ENCODE peak calls at places on chromosomes 11 and 22, in ten cellular contexts. F is ovary, Q is stomach, G is cardiac muscle cell, K is brain microvascular endothelial cell, A is astrocyte of the spinal cord, M is lower lobe of right lung, L is mucosa of descending colon, V is neural crest cell, J is endothelial cell. O is an unnamed sample.

GRCh38 chr11:110991621-110992355 is 253.7 kb upstream of the POU2AF2 start:
- DNase-seq in Q (no peak), A (peak), M (no peak), L (no peak), F (no peak), G (no peak), J (no peak), K (no peak), V (no peak), O (no peak)

GRCh38 chr22:23213581-23214341 is 33.5 kb downstream of the BCR start:
- DNase-seq in V (no peak), L (no peak), M (peak), G (no peak), F (no peak), A (no peak), J (no peak), Q (no peak), K (no peak), O (no peak)

GRCh38 chr11:76629853-76630599 is 40.5 kb downstream of the LRRC32 start:
- DNase-seq in A (no peak), F (peak), L (peak), G (no peak), V (no peak), J (no peak), K (no peak), M (peak), Q (peak), O (no peak)

GRCh38 chr22:39300198-39300830 is 19.1 kb downstream of the RPL3 start:
- DNase-seq in F (no peak), J (no peak), M (peak), K (no peak), L (peak), A (no peak), V (no peak), G (peak), Q (no peak), O (no peak)

GRCh38 chr11:117523680-117524079 is 196.0 kb downstream of the CEP164 start:
- DNase-seq in J (no peak), A (peak), L (no peak), V (no peak), F (no peak), Q (no peak), M (no peak), K (peak), G (no peak), O (no peak)

GRCh38 chr11:128607819-128608218 is 20.5 kb upstream of the ETS1 start:
- DNase-seq in K (no peak), J (no peak), Q (peak), V (no peak), M (no peak), A (no peak), L (no peak), G (peak), F (no peak), O (no peak)

GRCh38 chr11:45590743-45591142 is 74.7 kb downstream of the CHST1 start:
- DNase-seq in Q (no peak), M (no peak), J (no peak), A (peak), K (no peak), V (no peak), L (no peak), G (no peak), F (no peak), O (no peak)

GRCh38 chr11:15199693-15200092 is 85.0 kb downstream of the INSC start:
- DNase-seq in K (no peak), F (no peak), M (no peak), A (peak), G (no peak), V (no peak), L (no peak), J (no peak), Q (peak), O (no peak)

GRCh38 chr11:6812391-6813005 is 13.0 kb upstream of the OR6A2 start:
- DNase-seq in K (peak), L (no peak), G (peak), M (no peak), F (no peak), Q (no peak), V (peak), J (peak), A (peak), O (no peak)

GRCh38 chr22:42446151-42446550 is 13.9 kb upstream of the NFAM1 start:
- DNase-seq in F (no peak), A (no peak), J (no peak), M (no peak), Q (no peak), G (no peak), K (no peak), L (no peak), V (no peak), O (no peak)

GRCh38 chr11:59368238-59369022 is 9.7 kb downstream of the OR5AN1 start:
- DNase-seq in K (no peak), M (no peak), A (no peak), Q (no peak), V (no peak), J (no peak), F (no peak), G (no peak), L (no peak), O (no peak)

GRCh38 chr11:112213753-112214152 is 12.5 kb upstream of the PTS start:
- DNase-seq in F (no peak), A (no peak), Q (no peak), M (no peak), J (no peak), L (no peak), V (no peak), G (no peak), K (peak), O (no peak)

GRCh38 chr11:43833657-43834073 is 47.0 kb upstream of the ALKBH3 start:
- DNase-seq in Q (peak), L (no peak), F (no peak), A (peak), K (peak), M (no peak), J (no peak), G (no peak), V (no peak), O (no peak)

GRCh38 chr11:6402061-6402470 is 11.8 kb downstream of the SMPD1 start:
- DNase-seq in M (no peak), V (no peak), A (no peak), J (no peak), K (no peak), G (no peak), Q (no peak), F (no peak), L (no peak), O (no peak)

GRCh38 chr11:71339178-71339881 is 87.0 kb upstream of the SHANK2 start:
- DNase-seq in M (no peak), V (no peak), K (no peak), L (no peak), Q (peak), A (no peak), J (no peak), G (no peak), F (no peak), O (no peak)

GRCh38 chr22:50267591-50268390 is 2.4 kb downstream of the MAPK11 start:
- DNase-seq in V (no peak), K (no peak), F (peak), A (peak), J (peak), L (peak), M (peak), Q (peak), G (peak), O (no peak)

GRCh38 chr11:2899080-2899783 is 13.7 kb upstream of the CDKN1C start:
- DNase-seq in A (no peak), L (no peak), K (no peak), J (no peak), F (no peak), M (peak), Q (no peak), V (no peak), G (no peak), O (no peak)

GRCh38 chr11:11843233-11843632 is 1.5 kb downstream of the USP47 start:
- DNase-seq in K (peak), M (no peak), F (no peak), L (no peak), V (no peak), A (peak), Q (no peak), G (peak), J (no peak), O (no peak)

GRCh38 chr22:23504522-23504921 is 75.6 kb downstream of the IGLL1 start:
- DNase-seq in Q (no peak), K (no peak), G (no peak), M (peak), F (peak), J (no peak), L (no peak), A (no peak), V (no peak), O (no peak)

GRCh38 chr11:126832387-126832786 is 168.2 kb downstream of the KIRREL3 start:
- DNase-seq in G (no peak), A (no peak), K (no peak), J (no peak), Q (no peak), L (no peak), V (no peak), M (no peak), F (no peak), O (no peak)

GRCh38 chr11:68213135-68213515 is at the start of gene KMT5B:
- DNase-seq in A (peak), K (peak), Q (peak), G (peak), M (no peak), L (peak), V (peak), F (peak), J (no peak), O (no peak)

GRCh38 chr11:76380161-76380976 is 563 bp downstream of the THAP12 start:
- DNase-seq in V (peak), L (no peak), F (no peak), Q (no peak), J (no peak), K (peak), A (peak), G (peak), M (peak), O (no peak)

GRCh38 chr11:69312418-69313399 is 18.8 kb downstream of the MYEOV start:
- DNase-seq in A (no peak), L (peak), G (no peak), V (no peak), Q (no peak), K (no peak), J (no peak), M (no peak), F (no peak), O (no peak)

GRCh38 chr22:49929553-49929979 is 11.1 kb downstream of the CRELD2 start:
- DNase-seq in K (no peak), V (peak), G (peak), Q (peak), F (peak), L (peak), A (no peak), M (peak), J (peak), O (peak)

GRCh38 chr22:19821523-19822300 is 33.0 kb downstream of the GNB1L start:
- DNase-seq in K (no peak), M (peak), A (no peak), F (no peak), G (no peak), J (peak), Q (peak), V (no peak), L (no peak), O (no peak)

GRCh38 chr11:44270403-44271192 is 39.3 kb downstream of the ALX4 start:
- DNase-seq in F (no peak), J (no peak), A (no peak), L (no peak), Q (no peak), G (no peak), M (no peak), K (no peak), V (no peak), O (no peak)

GRCh38 chr22:23501244-23501643 is 78.8 kb downstream of the IGLL1 start:
- DNase-seq in M (peak), F (no peak), J (no peak), L (no peak), V (no peak), Q (no peak), K (no peak), G (no peak), A (no peak), O (no peak)

GRCh38 chr11:2735053-2735589 is 35.3 kb upstream of the KCNQ1OT1 start:
- DNase-seq in J (no peak), F (no peak), M (no peak), K (no peak), A (no peak), V (no peak), L (no peak), Q (no peak), G (no peak), O (no peak)

GRCh38 chr11:65708451-65708850 is 3.6 kb upstream of the KAT5 start:
- DNase-seq in L (no peak), V (no peak), A (no peak), F (no peak), G (no peak), K (no peak), M (no peak), J (no peak), Q (no peak), O (no peak)

GRCh38 chr22:21022955-21023614 is 8.1 kb downstream of the P2RX6 start:
- DNase-seq in A (no peak), L (no peak), V (no peak), F (no peak), Q (no peak), G (no peak), J (no peak), K (no peak), M (no peak), O (no peak)

GRCh38 chr11:27525824-27526516 is 19.4 kb upstream of the LIN7C start:
- DNase-seq in L (no peak), M (no peak), V (no peak), J (no peak), Q (no peak), K (no peak), A (no peak), F (no peak), G (no peak), O (no peak)

GRCh38 chr11:108592591-108593213 is 866 bp downstream of the EXPH5 start:
- DNase-seq in V (peak), Q (peak), L (peak), J (peak), K (no peak), M (peak), F (peak), A (no peak), G (peak), O (peak)

GRCh38 chr11:108591893-108592292 is 1.7 kb downstream of the EXPH5 start:
- DNase-seq in J (no peak), Q (no peak), V (no peak), M (no peak), K (no peak), F (no peak), L (no peak), G (no peak), A (no peak), O (no peak)

GRCh38 chr11:108593910-108594434 is 404 bp upstream of the EXPH5 start:
- DNase-seq in Q (no peak), K (no peak), V (no peak), A (no peak), G (no peak), J (no peak), L (no peak), M (no peak), F (no peak), O (no peak)

GRCh38 chr11:108596701-108597100 is 3.1 kb upstream of the EXPH5 start:
- DNase-seq in J (no peak), M (no peak), F (no peak), Q (no peak), L (no peak), A (no peak), K (no peak), G (no peak), V (no peak), O (no peak)

DNA sequence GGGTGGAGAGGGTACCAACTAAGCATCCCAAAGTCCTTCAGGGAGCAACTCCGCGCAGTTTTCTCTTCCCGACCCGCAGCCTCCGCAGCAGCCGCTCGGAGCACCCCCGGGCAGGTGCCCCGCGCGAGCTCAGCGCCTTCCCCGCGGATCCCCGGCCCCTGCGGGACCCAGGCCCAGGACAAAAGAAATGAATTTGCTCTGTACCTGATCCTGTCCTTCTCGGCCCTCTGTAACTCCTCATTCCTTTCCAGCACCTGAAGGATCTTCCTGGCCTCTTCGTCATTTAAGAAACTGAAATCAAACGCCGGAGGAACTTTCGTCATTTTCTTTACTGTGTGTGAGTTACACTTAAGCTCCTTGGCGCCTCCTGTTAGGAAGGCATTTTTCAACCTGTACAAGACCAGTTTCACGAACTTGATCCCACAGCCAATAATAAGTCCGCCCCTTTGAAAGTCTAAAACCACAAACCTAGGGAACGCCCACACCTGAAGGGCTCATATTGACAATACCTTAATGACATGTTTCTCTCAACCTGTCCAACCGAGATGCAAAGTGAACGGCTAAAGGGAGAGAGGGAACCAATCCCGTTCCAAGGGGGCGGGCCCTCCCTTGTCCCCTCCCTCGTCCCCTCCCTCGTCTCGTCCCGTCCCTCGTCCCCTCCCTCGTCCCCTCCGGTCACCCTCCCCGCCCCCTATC is at the start of gene EXPH5:
- DNase-seq in J (peak), A (peak), L (peak), F (peak), G (peak), K (peak), Q (peak), M (peak), V (peak), O (peak)
- TF ChIP-seq CTCF in J (no peak), A (peak), L (no peak), F (no peak), G (no peak), K (no peak), Q (no peak), M (peak), V (no peak), O (no peak)

GRCh38 chr22:26779108-26779507 is 121.7 kb downstream of the MIAT start:
- DNase-seq in V (no peak), L (no peak), M (no peak), Q (no peak), F (no peak), G (peak), A (no peak), J (no peak), K (no peak), O (no peak)

GRCh38 chr22:26777402-26777801 is 120.0 kb downstream of the MIAT start:
- DNase-seq in Q (no peak), L (no peak), J (no peak), F (no peak), K (no peak), M (no peak), A (no peak), G (no peak), V (no peak), O (no peak)

GRCh38 chr22:26778372-26778771 is 121.0 kb downstream of the MIAT start:
- DNase-seq in M (no peak), G (no peak), F (no peak), V (no peak), Q (no peak), J (no peak), A (no peak), L (no peak), K (no peak), O (no peak)

GRCh38 chr22:26779929-26780328 is 122.5 kb downstream of the MIAT start:
- DNase-seq in L (no peak), A (no peak), V (no peak), Q (no peak), F (no peak), J (no peak), G (no peak), M (no peak), K (no peak), O (no peak)

DNA sequence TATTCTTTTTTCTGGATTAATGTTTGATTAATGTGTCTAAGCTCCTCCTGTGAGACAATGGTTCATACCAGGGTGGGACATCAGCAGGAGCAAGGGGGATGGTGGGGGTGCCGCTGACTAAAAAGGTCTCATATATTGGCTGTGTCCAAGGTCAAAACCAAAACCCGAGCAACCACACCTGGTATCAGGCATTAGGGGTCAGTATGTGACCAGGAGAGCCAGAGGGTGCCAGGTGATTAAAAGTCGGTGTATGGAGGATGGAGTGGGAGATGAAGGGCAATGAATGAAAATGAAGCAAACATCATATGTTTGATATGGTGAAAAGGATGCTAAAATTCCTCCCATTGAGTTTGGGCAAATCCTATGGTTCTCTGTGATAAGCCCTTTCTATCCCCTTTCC is 118.0 kb downstream of the MIAT start:
- DNase-seq in J (no peak), K (no peak), M (no peak), L (no peak), F (no peak), A (no peak), V (no peak), G (no peak), Q (no peak), O (no peak)
- TF ChIP-seq CTCF in J (no peak), K (no peak), M (no peak), L (no peak), F (no peak), A (no peak), V (no peak), G (no peak), Q (no peak), O (no peak)

GRCh38 chr22:40856513-40857308 is at the start of the genes ST13 and XPNPEP3:
- DNase-seq in L (peak), F (peak), G (peak), A (peak), J (peak), V (peak), M (peak), Q (peak), K (peak), O (peak)
- TF ChIP-seq CTCF in L (no peak), F (peak), G (peak), A (peak), J (peak), V (peak), M (peak), Q (peak), K (peak), O (peak)

GRCh38 chr11:74754507-74755255 is 6.0 kb downstream of the RNF169 start:
- DNase-seq in G (no peak), L (no peak), J (no peak), K (peak), F (no peak), M (no peak), A (peak), Q (no peak), V (no peak), O (no peak)

GRCh38 chr11:74755395-74755995 is 6.8 kb downstream of the RNF169 start:
- DNase-seq in Q (no peak), F (no peak), K (no peak), G (no peak), A (no peak), L (no peak), M (no peak), J (no peak), V (no peak), O (no peak)

GRCh38 chr11:74756571-74756970 is 7.9 kb downstream of the RNF169 start:
- DNase-seq in J (no peak), V (no peak), L (no peak), Q (no peak), A (no peak), M (no peak), F (no peak), K (no peak), G (no peak), O (no peak)
- TF ChIP-seq CTCF in J (no peak), V (no peak), L (no peak), Q (no peak), A (no peak), M (no peak), F (no peak), K (no peak), G (no peak), O (no peak)

GRCh38 chr11:61737131-61737530 is 15.3 kb upstream of the MYRF start:
- DNase-seq in Q (no peak), F (no peak), L (no peak), G (no peak), M (no peak), K (no peak), V (no peak), J (no peak), A (no peak), O (no peak)
- TF ChIP-seq CTCF in Q (no peak), F (no peak), L (no peak), G (no peak), M (no peak), K (no peak), V (no peak), J (no peak), A (no peak), O (no peak)

GRCh38 chr22:22144858-22145257 is 99.7 kb upstream of the VPREB1 start:
- DNase-seq in Q (no peak), V (no peak), J (no peak), G (no peak), K (no peak), L (no peak), A (no peak), M (no peak), F (no peak), O (no peak)
- TF ChIP-seq CTCF in Q (no peak), V (peak), J (peak), G (no peak), K (peak), L (no peak), A (peak), M (no peak), F (no peak), O (peak)

GRCh38 chr11:64251986-64252837 is 882 bp downstream of the PLCB3 start:
- DNase-seq in M (peak), Q (peak), G (no peak), V (no peak), F (peak), K (no peak), L (peak), A (no peak), J (peak), O (no peak)
- TF ChIP-seq CTCF in M (no peak), Q (no peak), G (peak), V (peak), F (peak), K (peak), L (no peak), A (peak), J (no peak), O (peak)

GRCh38 chr11:115360186-115360824 is 143.9 kb downstream of the CADM1 start:
- DNase-seq in M (no peak), J (no peak), G (no peak), L (no peak), V (no peak), A (no peak), Q (no peak), F (no peak), K (no peak), O (no peak)
- TF ChIP-seq CTCF in M (no peak), J (peak), G (no peak), L (no peak), V (peak), A (peak), Q (no peak), F (no peak), K (peak), O (peak)

O was measured in progenitor cell of endocrine pancreas.